ENCODE peak calls at places on chromosome 11, in seven cellular contexts. B is cardiac muscle cell, T is B cell, O is HCT116, L is lower leg skin, M is AG09309, K is IMR-90. Z is an unnamed sample.
A peak's percentile ranks its signal among the peaks of the same experiment; 100 is the strongest.

GRCh38 chr11:34354782-34355181 is 3.0 kb downstream of the ABTB2 start:
- DNase-seq in B (no peak), T (no peak), O (no peak), L (no peak), M (no peak), K (peak; percentile 72), Z (no peak)

GRCh38 chr11:57083641-57084385 is 95.1 kb downstream of the OR5AK2 start:
- DNase-seq in B (no peak), T (no peak), O (no peak), L (no peak), M (no peak), K (no peak), Z (no peak)

GRCh38 chr11:107819361-107820014 is 39.1 kb downstream of the SLC35F2 start:
- DNase-seq in B (no peak), T (no peak), O (no peak), L (no peak), M (no peak), K (peak; percentile 46), Z (peak; percentile 44)

GRCh38 chr11:70205049-70205725 is 2.1 kb downstream of the FADD start:
- DNase-seq in B (no peak), T (no peak), O (no peak), L (no peak), M (no peak), K (peak; percentile 26), Z (peak; percentile 44)

GRCh38 chr11:10026514-10026913 is 267.5 kb downstream of the SBF2 start:
- DNase-seq in B (no peak), T (no peak), O (no peak), L (no peak), M (no peak), K (peak; percentile 77), Z (peak; percentile 68)

GRCh38 chr11:6633422-6634408 is 14.5 kb upstream of the TPP1 start:
- DNase-seq in B (peak; percentile 31), T (no peak), O (no peak), L (peak; percentile 67), M (no peak), K (no peak), Z (no peak)

GRCh38 chr11:18012314-18012905 is 437 bp downstream of the SERGEF start:
- DNase-seq in B (peak; percentile 52), T (no peak), O (no peak), L (no peak), M (no peak), K (peak; percentile 13), Z (peak; percentile 32)

GRCh38 chr11:76574406-76574805 is 96.1 kb downstream of the LRRC32 start:
- DNase-seq in B (no peak), T (no peak), O (no peak), L (no peak), M (no peak), K (peak; percentile 70), Z (peak; percentile 86)

GRCh38 chr11:90476442-90477007 is 253.7 kb upstream of the CHORDC1 start:
- DNase-seq in B (peak; percentile 55), T (no peak), O (peak; percentile 21), L (no peak), M (no peak), K (peak; percentile 0), Z (peak; percentile 59)

GRCh38 chr11:65560555-65561418 is 2.6 kb upstream of the LTBP3 start:
- DNase-seq in B (peak; percentile 57), T (no peak), O (no peak), L (no peak), M (no peak), K (peak; percentile 66), Z (peak; percentile 79)

GRCh38 chr11:119474682-119475596 is 52.0 kb upstream of the THY1 start:
- DNase-seq in B (peak; percentile 77), T (peak; percentile 45), O (no peak), L (peak; percentile 93), M (no peak), K (peak; percentile 82), Z (peak; percentile 77)

GRCh38 chr11:117068303-117068860 is 29.8 kb downstream of the SIK3 start:
- DNase-seq in B (no peak), T (no peak), O (no peak), L (no peak), M (no peak), K (no peak), Z (no peak)

GRCh38 chr11:115456019-115456418 is 48.2 kb downstream of the CADM1 start:
- DNase-seq in B (no peak), T (no peak), O (no peak), L (no peak), M (no peak), K (peak; percentile 60), Z (no peak)

DNA sequence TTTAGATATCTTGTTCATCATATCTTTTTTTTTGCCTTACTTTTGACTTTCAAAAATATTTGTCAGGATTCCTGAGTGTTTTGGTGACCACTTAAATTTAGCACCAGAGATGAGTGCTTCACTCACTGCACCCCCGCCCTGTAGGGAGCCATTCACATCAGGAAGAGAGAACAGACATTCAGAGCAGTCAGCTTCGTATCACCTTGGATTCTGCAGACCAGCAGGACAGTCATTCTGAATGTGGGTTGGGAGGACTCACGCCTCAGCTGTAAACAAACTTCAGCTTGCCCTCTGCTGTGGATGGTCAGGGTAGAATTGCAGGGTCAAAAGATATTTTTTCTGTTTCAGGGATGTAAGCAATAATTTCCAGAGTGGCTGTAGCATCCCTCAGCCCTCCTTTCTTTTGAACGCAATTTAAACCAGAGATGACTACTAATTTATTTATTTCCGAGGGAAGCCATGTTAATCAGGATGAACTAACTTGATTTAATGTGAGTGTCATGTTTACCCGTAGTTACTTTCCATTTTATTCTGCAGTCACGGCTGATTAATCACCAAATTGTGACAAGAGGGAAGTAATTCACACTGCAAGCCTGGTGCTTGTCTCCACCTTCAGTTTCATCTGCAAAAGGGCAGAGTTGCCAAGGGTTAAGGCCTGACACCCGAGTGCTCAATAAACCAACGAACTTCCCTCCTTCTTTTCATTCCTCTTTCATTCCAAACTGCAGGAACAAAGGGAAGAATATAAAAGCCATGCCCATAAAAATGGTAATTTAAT is 174.2 kb upstream of the DDI1 start:
- DNase-seq in B (no peak), T (no peak), O (no peak), L (no peak), M (no peak), K (no peak), Z (no peak)
- TF ChIP-seq CTCF in B (no peak), T (no peak), O (no peak), L (no peak), M (no peak), K (no peak), Z (no peak)

DNA sequence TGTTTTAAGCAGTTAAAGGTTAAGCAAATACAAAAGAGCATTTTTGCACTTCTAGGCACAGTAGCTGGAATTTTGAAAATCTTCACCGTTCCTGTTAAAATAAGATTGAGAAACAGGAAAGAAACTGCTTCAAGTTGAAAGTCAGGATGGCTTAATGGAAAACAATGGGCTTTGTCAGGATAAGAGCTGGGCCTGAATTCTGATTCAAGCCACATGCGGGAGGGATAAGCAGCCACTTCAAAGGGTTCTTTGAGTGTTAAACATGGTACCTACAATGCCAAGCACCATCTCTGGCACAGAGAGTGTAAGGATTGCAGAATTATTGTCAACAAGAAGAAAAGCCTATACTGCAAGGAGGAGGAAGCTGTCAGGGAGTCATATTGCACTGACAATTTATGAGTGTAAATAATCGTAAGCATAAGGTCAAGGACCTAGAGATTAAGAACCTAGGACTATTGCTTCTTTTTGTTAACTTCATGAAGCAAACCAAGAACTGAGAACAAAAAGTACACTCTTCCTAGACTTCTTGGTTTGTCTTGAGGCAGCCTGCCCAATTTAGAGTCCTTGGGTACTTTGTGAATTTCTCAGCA is 32.5 kb downstream of the MPPED2 start:
- DNase-seq in B (no peak), T (no peak), O (no peak), L (no peak), M (no peak), K (no peak), Z (no peak)
- TF ChIP-seq CTCF in B (no peak), T (no peak), O (no peak), L (no peak), M (no peak), K (no peak), Z (no peak)

GRCh38 chr11:109867784-109868183 is 225.4 kb upstream of the ZC3H12C start:
- DNase-seq in B (no peak), T (no peak), O (no peak), L (no peak), M (no peak), K (no peak), Z (no peak)

GRCh38 chr11:109864161-109864661 is 229.0 kb upstream of the ZC3H12C start:
- DNase-seq in B (peak; percentile 15), T (no peak), O (peak; percentile 75), L (no peak), M (no peak), K (no peak), Z (peak; percentile 4)

GRCh38 chr11:109864834-109865557 is 228.2 kb upstream of the ZC3H12C start:
- DNase-seq in B (peak; percentile 52), T (no peak), O (no peak), L (no peak), M (no peak), K (peak; percentile 74), Z (peak; percentile 92)

GRCh38 chr11:109862808-109863207 is 230.4 kb upstream of the ZC3H12C start:
- DNase-seq in B (no peak), T (no peak), O (no peak), L (no peak), M (no peak), K (no peak), Z (no peak)

GRCh38 chr11:109865558-109866186 is 227.5 kb upstream of the ZC3H12C start:
- DNase-seq in B (no peak), T (no peak), O (no peak), L (no peak), M (no peak), K (no peak), Z (no peak)
- TF ChIP-seq CTCF in B (no peak), T (no peak), O (peak; percentile 39), L (no peak), M (peak; percentile 15), K (no peak), Z (no peak)

GRCh38 chr11:68840661-68841653 is 759 bp downstream of the CPT1A start:
- DNase-seq in B (peak; percentile 33), T (no peak), O (no peak), L (peak; percentile 92), M (no peak), K (peak; percentile 31), Z (peak; percentile 53)
- TF ChIP-seq CTCF in B (no peak), T (no peak), O (no peak), L (peak; percentile 23), M (no peak), K (no peak), Z (no peak)

Z was measured in choroid plexus epithelial cell.